ENCODE peak calls at places on chromosomes 2 and 18, in six cellular contexts. M is GM12878, Q is K562, D is SK-N-SH, L is H1, F is HepG2. C is an unnamed sample.

GRCh38 chr2:100757621-100758394 is 62.1 kb upstream of the NPAS2 start:
- DNase-seq in M (no peak), Q (no peak), D (no peak), L (no peak), F (peak; percentile 66), C (no peak)

GRCh38 chr2:202824901-202825300 is 46.7 kb downstream of the ICA1L start:
- DNase-seq in M (no peak), Q (no peak), D (no peak), L (no peak), F (no peak), C (no peak)

GRCh38 chr2:112588611-112589045 is 4.2 kb downstream of the CHCHD5 start:
- DNase-seq in M (no peak), Q (no peak), D (no peak), L (no peak), F (no peak), C (no peak)

GRCh38 chr2:65071499-65072180 is 15.4 kb downstream of the CEP68 start:
- DNase-seq in M (no peak), Q (no peak), D (peak; percentile 48), L (peak; percentile 61), F (no peak), C (no peak)

GRCh38 chr2:129903586-129904425 is 75.7 kb upstream of the RAB6C start:
- DNase-seq in M (no peak), Q (no peak), D (peak; percentile 55), L (peak; percentile 63), F (no peak), C (no peak)

GRCh38 chr2:143261986-143262784 is 133.0 kb downstream of the ARHGAP15 start:
- DNase-seq in M (no peak), Q (no peak), D (no peak), L (no peak), F (no peak), C (peak; percentile 60)

GRCh38 chr2:1277634-1278033 is 135.6 kb upstream of the TPO start:
- DNase-seq in M (no peak), Q (no peak), D (no peak), L (no peak), F (no peak), C (no peak)

GRCh38 chr2:98012561-98012979 is 16.8 kb upstream of the TMEM131 start:
- DNase-seq in M (peak; percentile 88), Q (no peak), D (no peak), L (no peak), F (no peak), C (no peak)

GRCh38 chr2:207138573-207139297 is 27.0 kb downstream of the KLF7 start:
- DNase-seq in M (no peak), Q (no peak), D (no peak), L (no peak), F (no peak), C (no peak)

GRCh38 chr2:208406474-208407451 is at the start of gene PTH2R:
- DNase-seq in M (no peak), Q (peak; percentile 24), D (peak; percentile 65), L (peak; percentile 65), F (no peak), C (no peak)

GRCh38 chr2:66569974-66570373 is 135.0 kb downstream of the MEIS1 start:
- DNase-seq in M (no peak), Q (no peak), D (no peak), L (no peak), F (no peak), C (no peak)

GRCh38 chr2:54483426-54483825 is 27.3 kb downstream of the SPTBN1 start:
- DNase-seq in M (no peak), Q (no peak), D (no peak), L (no peak), F (peak; percentile 32), C (no peak)

GRCh38 chr2:234187646-234188174 is 137.2 kb downstream of the SPP2 start:
- DNase-seq in M (no peak), Q (no peak), D (no peak), L (no peak), F (no peak), C (no peak)

GRCh38 chr2:231259104-231259503 is 60.7 kb downstream of the ARMC9 start:
- DNase-seq in M (no peak), Q (no peak), D (no peak), L (no peak), F (no peak), C (no peak)

GRCh38 chr18:41617592-41617991 is 337.4 kb upstream of the PIK3C3 start:
- DNase-seq in M (no peak), Q (no peak), D (peak; percentile 48), L (no peak), F (no peak), C (no peak)
- TF ChIP-seq GABPA in M (no peak), Q (no peak), D (no peak), L (no peak), F (no peak), C (no peak)

GRCh38 chr2:10597956-10598355 is 91.8 kb downstream of the NOL10 start:
- DNase-seq in M (no peak), Q (no peak), D (no peak), L (no peak), F (no peak), C (no peak)
- H3K27ac ChIP-seq in M (no peak overlapping the region), Q (no peak overlapping the region), D (peak overlapping the region; percentile 19), L (no peak overlapping the region), F (no peak overlapping the region), C (no peak overlapping the region)

GRCh38 chr2:151029406-151030157 is 232.1 kb downstream of the RBM43 start:
- DNase-seq in M (no peak), Q (no peak), D (no peak), L (no peak), F (no peak), C (no peak)
- TF ChIP-seq GABPA in M (no peak), Q (no peak), D (no peak), L (no peak), F (no peak), C (no peak)

DNA sequence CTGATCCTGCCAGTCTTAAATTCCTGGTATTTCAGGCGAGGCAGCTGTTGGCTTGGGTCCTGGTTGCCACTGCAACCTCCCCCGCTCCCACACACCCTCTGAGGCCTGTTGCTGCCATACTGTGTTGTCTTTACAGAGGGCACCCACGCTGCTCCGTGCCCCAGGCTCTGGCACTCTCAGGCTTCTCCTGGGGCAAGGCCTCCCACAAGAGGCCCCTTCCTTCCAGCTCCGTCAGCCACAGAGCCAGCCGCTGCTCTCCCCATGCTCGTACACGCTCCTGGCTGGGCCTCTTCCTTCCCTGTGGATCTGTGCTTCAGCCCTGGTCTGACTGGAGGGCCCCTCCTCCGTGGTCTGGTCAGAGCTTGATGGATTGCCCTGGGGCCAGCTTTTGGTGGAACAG is 8.6 kb downstream of the CABLES1 start:
- DNase-seq in M (no peak), Q (no peak), D (peak; percentile 71), L (no peak), F (no peak), C (peak; percentile 81)
- H3K27ac ChIP-seq in M (no peak overlapping the region), Q (no peak overlapping the region), D (no peak overlapping the region), L (no peak overlapping the region), F (peak overlapping the region; percentile 96), C (peak overlapping the region; percentile 91)

GRCh38 chr18:62710417-62710816 is 4.9 kb upstream of the PHLPP1 start:
- DNase-seq in M (no peak), Q (no peak), D (peak; percentile 11), L (no peak), F (no peak), C (no peak)
- TF ChIP-seq GABPA in M (no peak), Q (no peak), D (no peak), L (no peak), F (no peak), C (no peak)

GRCh38 chr2:238165288-238165921 is 6.6 kb downstream of the ERFE start:
- DNase-seq in M (no peak), Q (no peak), D (peak; percentile 16), L (no peak), F (no peak), C (no peak)
- H3K27ac ChIP-seq in M (no peak overlapping the region), Q (no peak overlapping the region), D (no peak overlapping the region), L (no peak overlapping the region), F (no peak overlapping the region), C (no peak overlapping the region)

GRCh38 chr2:159615936-159616733 is at the start of gene BAZ2B:
- DNase-seq in M (no peak), Q (peak; percentile 65), D (peak; percentile 66), L (no peak), F (peak; percentile 39), C (peak; percentile 54)
- TF ChIP-seq GABPA in M (no peak), Q (no peak), D (no peak), L (no peak), F (no peak), C (no peak)

DNA sequence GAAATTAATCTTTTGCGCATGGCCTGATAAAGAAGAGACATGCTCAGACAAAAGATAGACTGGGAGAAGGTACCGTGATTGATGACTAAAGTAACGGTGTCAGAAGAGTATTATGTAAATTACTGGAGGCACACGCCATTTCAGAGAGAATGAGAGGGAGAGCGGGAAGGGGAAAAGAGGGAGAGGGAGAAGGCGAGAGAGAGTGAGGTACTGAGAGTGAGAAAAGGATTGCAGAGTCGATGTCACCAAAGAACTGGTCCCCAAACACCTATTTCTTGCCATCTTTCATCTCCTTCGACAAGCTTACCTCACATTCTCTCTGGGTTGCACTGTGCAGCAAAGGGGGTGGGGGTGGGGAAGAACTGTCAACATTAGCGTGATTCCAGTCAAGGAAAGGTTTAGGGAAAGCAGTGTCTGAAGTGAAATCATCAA is 673.7 kb downstream of the BCL11A start:
- DNase-seq in M (no peak), Q (no peak), D (no peak), L (no peak), F (no peak), C (no peak)
- H3K27ac ChIP-seq in M (no peak overlapping the region), Q (no peak overlapping the region), D (no peak overlapping the region), L (no peak overlapping the region), F (no peak overlapping the region), C (no peak overlapping the region)

GRCh38 chr2:184006998-184007397 is 591.3 kb upstream of the ZNF804A start:
- DNase-seq in M (no peak), Q (no peak), D (no peak), L (no peak), F (peak; percentile 65), C (no peak)

GRCh38 chr2:184004945-184005672 is 593.2 kb upstream of the ZNF804A start:
- DNase-seq in M (no peak), Q (no peak), D (no peak), L (no peak), F (no peak), C (no peak)

GRCh38 chr2:183998797-183999190 is 599.5 kb upstream of the ZNF804A start:
- DNase-seq in M (no peak), Q (no peak), D (no peak), L (no peak), F (no peak), C (no peak)

GRCh38 chr2:184004289-184004944 is 593.9 kb upstream of the ZNF804A start:
- DNase-seq in M (peak; percentile 27), Q (no peak), D (no peak), L (no peak), F (no peak), C (no peak)
- TF ChIP-seq GABPA in M (peak; percentile 53), Q (no peak), D (no peak), L (no peak), F (no peak), C (no peak)